ENCODE peak calls at places on chromosomes 4 and X, in five cellular contexts. One of them, this sample, is unnamed.

GRCh38 chr4:8897768-8898167 is 26.1 kb upstream of the HMX1 start:
- DNase-seq in H9: no peak
- DNase-seq in upper lobe of left lung: no peak
- DNase-seq in neural crest cell: no peak
- DNase-seq in progenitor cell of endocrine pancreas: no peak
- DNase-seq in this sample: no peak

GRCh38 chrX:130716822-130717405 is 186.1 kb downstream of the ENOX2 start:
- DNase-seq in H9: no peak
- DNase-seq in progenitor cell of endocrine pancreas: no peak
- DNase-seq in upper lobe of left lung: no peak
- DNase-seq in neural crest cell: no peak
- DNase-seq in this sample: no peak

GRCh38 chr4:41304221-41304620 is 47.5 kb downstream of the UCHL1 start:
- DNase-seq in upper lobe of left lung: no peak
- DNase-seq in neural crest cell: no peak
- DNase-seq in H9: no peak
- DNase-seq in progenitor cell of endocrine pancreas: no peak
- DNase-seq in this sample: no peak

GRCh38 chrX:33741807-33742206 is 390.3 kb downstream of the FAM47A start:
- DNase-seq in H9: peak; percentile 74
- DNase-seq in upper lobe of left lung: no peak
- DNase-seq in progenitor cell of endocrine pancreas: no peak
- DNase-seq in neural crest cell: no peak
- DNase-seq in this sample: no peak

GRCh38 chr4:111454961-111455360 is 690.3 kb upstream of the FAM241A start:
- DNase-seq in progenitor cell of endocrine pancreas: no peak
- DNase-seq in neural crest cell: no peak
- DNase-seq in H9: peak; percentile 61
- DNase-seq in upper lobe of left lung: no peak
- DNase-seq in this sample: no peak

GRCh38 chr4:26344901-26345300 is 24.1 kb downstream of the RBPJ start:
- DNase-seq in H9: no peak
- DNase-seq in neural crest cell: no peak
- DNase-seq in upper lobe of left lung: no peak
- DNase-seq in progenitor cell of endocrine pancreas: no peak
- DNase-seq in this sample: no peak

GRCh38 chr4:25938251-25939186 is 24.5 kb downstream of the SMIM20 start:
- DNase-seq in upper lobe of left lung: no peak
- DNase-seq in H9: no peak
- DNase-seq in progenitor cell of endocrine pancreas: no peak
- DNase-seq in neural crest cell: no peak
- DNase-seq in this sample: no peak

GRCh38 chr4:26183017-26183416 is 137.8 kb upstream of the RBPJ start:
- DNase-seq in neural crest cell: no peak
- DNase-seq in progenitor cell of endocrine pancreas: no peak
- DNase-seq in H9: no peak
- DNase-seq in upper lobe of left lung: no peak
- DNase-seq in this sample: no peak

GRCh38 chrX:116204947-116205346 is 34.4 kb downstream of the AGTR2 start:
- DNase-seq in neural crest cell: no peak
- DNase-seq in H9: no peak
- DNase-seq in progenitor cell of endocrine pancreas: no peak
- DNase-seq in upper lobe of left lung: no peak
- DNase-seq in this sample: no peak

GRCh38 chrX:10512258-10512657 is 108.1 kb downstream of the MID1 start:
- DNase-seq in H9: no peak
- DNase-seq in upper lobe of left lung: no peak
- DNase-seq in progenitor cell of endocrine pancreas: no peak
- DNase-seq in neural crest cell: no peak
- DNase-seq in this sample: no peak

GRCh38 chr4:105135746-105136145 is 10.9 kb upstream of the TET2 start:
- DNase-seq in progenitor cell of endocrine pancreas: no peak
- DNase-seq in upper lobe of left lung: no peak
- DNase-seq in H9: no peak
- DNase-seq in neural crest cell: no peak
- DNase-seq in this sample: no peak

GRCh38 chr4:29966386-29966785 is 753.8 kb upstream of the PCDH7 start:
- DNase-seq in progenitor cell of endocrine pancreas: no peak
- DNase-seq in upper lobe of left lung: no peak
- DNase-seq in neural crest cell: no peak
- DNase-seq in H9: no peak
- DNase-seq in this sample: no peak

GRCh38 chr4:29972121-29972520 is 748.0 kb upstream of the PCDH7 start:
- DNase-seq in H9: no peak
- DNase-seq in progenitor cell of endocrine pancreas: no peak
- DNase-seq in neural crest cell: no peak
- DNase-seq in upper lobe of left lung: no peak
- DNase-seq in this sample: no peak

GRCh38 chr4:29970626-29971025 is 749.5 kb upstream of the PCDH7 start:
- DNase-seq in H9: peak; percentile 44
- DNase-seq in neural crest cell: no peak
- DNase-seq in progenitor cell of endocrine pancreas: no peak
- DNase-seq in upper lobe of left lung: no peak
- DNase-seq in this sample: no peak
- TF ChIP-seq CTCF in H9: peak; percentile 65
- TF ChIP-seq CTCF in neural crest cell: peak; percentile 39
- TF ChIP-seq CTCF in progenitor cell of endocrine pancreas: peak; percentile 48
- TF ChIP-seq CTCF in upper lobe of left lung: no peak
- TF ChIP-seq CTCF in this sample: no peak

DNA sequence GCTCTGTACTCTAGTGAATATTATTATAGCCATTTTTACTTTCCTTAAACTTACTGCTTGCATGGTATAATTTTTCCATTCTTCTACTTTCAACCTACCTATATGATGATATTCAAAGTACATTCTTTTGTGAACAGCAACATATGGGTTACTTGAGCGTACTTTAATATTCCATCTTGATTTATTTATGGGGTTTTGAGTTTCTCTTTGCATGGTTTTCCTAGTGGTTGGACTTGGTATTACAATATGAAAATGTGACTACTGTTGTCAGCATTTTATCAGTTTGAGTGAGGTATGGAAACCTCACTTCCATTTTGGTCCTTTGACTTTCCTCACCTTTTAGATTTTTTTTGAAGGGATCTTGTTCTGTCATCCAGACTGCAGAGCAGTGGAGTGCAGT is 35.9 kb downstream of the ADGRG4 start:
- DNase-seq in upper lobe of left lung: no peak
- DNase-seq in neural crest cell: no peak
- DNase-seq in progenitor cell of endocrine pancreas: no peak
- DNase-seq in H9: no peak
- DNase-seq in this sample: no peak
- TF ChIP-seq CTCF in upper lobe of left lung: no peak
- TF ChIP-seq CTCF in neural crest cell: peak; percentile 58
- TF ChIP-seq CTCF in progenitor cell of endocrine pancreas: peak; percentile 47
- TF ChIP-seq CTCF in H9: peak; percentile 57
- TF ChIP-seq CTCF in this sample: no peak

DNA sequence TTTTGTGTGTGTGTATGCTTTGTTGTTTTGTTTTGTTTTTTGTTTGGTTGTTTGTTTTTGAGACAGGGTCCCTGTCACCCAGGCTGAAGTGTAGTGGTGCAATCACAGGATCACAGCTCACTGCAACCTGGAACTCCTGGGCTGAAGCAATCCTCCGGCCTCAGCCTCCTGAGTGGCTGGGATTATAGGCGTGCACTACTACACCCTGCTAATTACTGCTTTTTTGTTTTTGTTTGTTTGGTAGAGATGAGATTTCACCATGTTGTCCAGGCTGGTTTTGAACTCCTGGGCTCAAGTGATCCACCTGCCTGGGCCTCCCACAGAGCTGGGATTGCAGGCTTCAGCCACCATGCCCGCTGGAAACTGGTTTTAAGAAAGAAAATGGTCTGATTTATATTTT is 44.7 kb upstream of the ARHGAP24 start:
- DNase-seq in progenitor cell of endocrine pancreas: no peak
- DNase-seq in neural crest cell: no peak
- DNase-seq in H9: no peak
- DNase-seq in upper lobe of left lung: no peak
- DNase-seq in this sample: no peak
- TF ChIP-seq CTCF in progenitor cell of endocrine pancreas: no peak
- TF ChIP-seq CTCF in neural crest cell: no peak
- TF ChIP-seq CTCF in H9: no peak
- TF ChIP-seq CTCF in upper lobe of left lung: no peak
- TF ChIP-seq CTCF in this sample: no peak

DNA sequence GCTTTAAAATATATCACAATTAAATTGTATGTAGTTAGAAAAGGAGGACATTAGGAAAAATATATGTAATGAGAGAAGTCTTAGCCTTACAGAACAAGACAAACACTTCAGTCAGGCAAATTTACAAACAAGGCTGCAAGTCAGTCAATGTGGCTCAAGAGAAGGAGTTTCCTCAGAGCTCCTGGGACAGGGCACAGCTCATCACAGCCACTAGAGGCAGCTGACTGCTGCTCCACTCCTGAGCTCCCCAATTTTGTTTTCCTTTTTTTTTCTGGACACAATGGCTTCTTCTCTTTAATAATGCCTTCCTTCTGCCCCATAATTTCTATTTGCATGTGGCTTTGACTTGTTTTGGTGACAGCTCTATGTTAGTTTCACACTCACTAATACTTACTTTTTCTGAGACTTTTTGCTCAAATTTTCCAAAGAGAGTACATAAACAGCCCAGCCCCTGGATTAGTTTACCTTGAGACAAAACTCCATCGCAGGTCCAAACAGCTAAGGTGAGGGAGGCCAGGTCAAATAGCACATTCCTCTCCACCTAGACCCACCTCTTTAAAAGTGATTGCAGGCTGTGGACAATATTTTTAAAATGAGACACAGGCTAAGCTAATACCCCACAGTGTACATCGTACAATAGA is 850.4 kb upstream of the FRG1 start:
- DNase-seq in upper lobe of left lung: no peak
- DNase-seq in H9: peak; percentile 57
- DNase-seq in neural crest cell: no peak
- DNase-seq in progenitor cell of endocrine pancreas: no peak
- DNase-seq in this sample: no peak
- TF ChIP-seq CTCF in upper lobe of left lung: no peak
- TF ChIP-seq CTCF in H9: peak; percentile 83
- TF ChIP-seq CTCF in neural crest cell: peak; percentile 68
- TF ChIP-seq CTCF in progenitor cell of endocrine pancreas: peak; percentile 76
- TF ChIP-seq CTCF in this sample: no peak

GRCh38 chrX:148867596-148867995 is 367.2 kb downstream of the AFF2 start:
- DNase-seq in H9: no peak
- DNase-seq in upper lobe of left lung: no peak
- DNase-seq in neural crest cell: no peak
- DNase-seq in progenitor cell of endocrine pancreas: no peak
- DNase-seq in this sample: no peak

GRCh38 chrX:148865237-148865636 is 364.8 kb downstream of the AFF2 start:
- DNase-seq in upper lobe of left lung: no peak
- DNase-seq in neural crest cell: no peak
- DNase-seq in H9: no peak
- DNase-seq in progenitor cell of endocrine pancreas: no peak
- DNase-seq in this sample: no peak
- TF ChIP-seq CTCF in upper lobe of left lung: no peak
- TF ChIP-seq CTCF in neural crest cell: no peak
- TF ChIP-seq CTCF in H9: peak; percentile 34
- TF ChIP-seq CTCF in progenitor cell of endocrine pancreas: no peak
- TF ChIP-seq CTCF in this sample: no peak

GRCh38 chr4:146124023-146124680 is 51.4 kb upstream of the LSM6 start:
- DNase-seq in progenitor cell of endocrine pancreas: no peak
- DNase-seq in H9: peak; percentile 72
- DNase-seq in upper lobe of left lung: no peak
- DNase-seq in neural crest cell: no peak
- DNase-seq in this sample: no peak
- TF ChIP-seq CTCF in progenitor cell of endocrine pancreas: no peak
- TF ChIP-seq CTCF in H9: peak; percentile 49
- TF ChIP-seq CTCF in upper lobe of left lung: no peak
- TF ChIP-seq CTCF in neural crest cell: no peak
- TF ChIP-seq CTCF in this sample: no peak